ENCODE peak calls at places on chromosomes 2 and 18, in nine cellular contexts. G is HCT116, A is left ventricle myocardium inferior, C is RWPE1, H is brain microvascular endothelial cell, Z is IMR-90, E is psoas muscle, D is sigmoid colon, Y is B cell. N is an unnamed sample.

GRCh38 chr18:3088444-3088843 is 75.5 kb upstream of the LPIN2 start:
- DNase-seq in E (no peak), G (no peak), Y (no peak), C (peak), H (no peak), D (no peak), A (no peak), Z (no peak), N (no peak)

GRCh38 chr18:58871514-58872490 is 7.1 kb downstream of the ZNF532 start:
- DNase-seq in H (no peak), D (peak), E (no peak), Z (peak), A (no peak), G (no peak), Y (no peak), C (no peak), N (no peak)

GRCh38 chr2:230899786-230900185 is 25.3 kb downstream of the GPR55 start:
- DNase-seq in Z (no peak), E (no peak), C (no peak), H (no peak), G (no peak), Y (no peak), A (no peak), D (no peak), N (no peak)

GRCh38 chr2:12702661-12703121 is 14.0 kb upstream of the TRIB2 start:
- DNase-seq in A (no peak), D (no peak), G (no peak), Y (no peak), Z (peak), E (no peak), C (peak), H (peak), N (peak)

GRCh38 chr2:85154048-85154753 is 21.0 kb downstream of the TCF7L1 start:
- DNase-seq in C (no peak), D (no peak), A (no peak), G (no peak), Y (no peak), E (no peak), H (no peak), Z (peak), N (no peak)

GRCh38 chr2:25251032-25251460 is 82.7 kb upstream of the POMC start:
- DNase-seq in Z (no peak), E (no peak), G (no peak), C (no peak), Y (peak), D (no peak), A (no peak), H (peak), N (no peak)

GRCh38 chr2:221501210-221501882 is 70.8 kb downstream of the EPHA4 start:
- DNase-seq in A (no peak), H (peak), C (no peak), D (no peak), G (no peak), E (no peak), Y (no peak), Z (peak), N (peak)

GRCh38 chr18:61731169-61731568 is 161.6 kb downstream of the RNF152 start:
- DNase-seq in A (no peak), E (no peak), G (no peak), H (no peak), Y (no peak), Z (peak), C (no peak), D (no peak), N (peak)

GRCh38 chr2:96164459-96165184 is 19.4 kb upstream of the DUSP2 start:
- DNase-seq in H (no peak), Z (no peak), G (no peak), E (no peak), D (peak), A (no peak), Y (peak), C (no peak), N (no peak)

GRCh38 chr18:50558948-50559749 is 738 bp upstream of the MAPK4 start:
- DNase-seq in Y (no peak), A (no peak), C (no peak), Z (no peak), E (no peak), H (no peak), G (no peak), D (no peak), N (no peak)

GRCh38 chr18:79517322-79517721 is 121.6 kb downstream of the NFATC1 start:
- DNase-seq in H (no peak), Z (no peak), E (no peak), Y (no peak), A (no peak), C (no peak), G (no peak), D (no peak), N (no peak)

GRCh38 chr2:125167152-125167551 is 1142.1 kb downstream of the CNTNAP5 start:
- DNase-seq in E (no peak), C (no peak), G (no peak), Y (no peak), A (no peak), D (no peak), H (no peak), Z (peak), N (peak)

GRCh38 chr2:100878000-100878786 is 58.3 kb downstream of the NPAS2 start:
- DNase-seq in Z (no peak), G (no peak), A (peak), H (no peak), C (no peak), E (peak), Y (no peak), D (peak), N (peak)

GRCh38 chr2:20050712-20051517 is 513 bp downstream of the LAPTM4A start:
- DNase-seq in Z (peak), C (peak), E (peak), G (no peak), D (peak), H (no peak), Y (no peak), A (peak), N (peak)

GRCh38 chr18:58682429-58683069 is 11.3 kb downstream of the MALT1 start:
- DNase-seq in Z (peak), E (peak), G (peak), D (no peak), C (peak), Y (no peak), A (peak), H (peak), N (peak)

GRCh38 chr2:204321027-204321800 is 224.1 kb upstream of the PARD3B start:
- DNase-seq in G (no peak), C (no peak), H (no peak), D (no peak), Y (no peak), Z (no peak), E (no peak), A (no peak), N (no peak)

GRCh38 chr2:212919238-212919637 is 232.2 kb downstream of the IKZF2 start:
- DNase-seq in A (no peak), D (no peak), Y (no peak), G (no peak), Z (no peak), C (no peak), E (no peak), H (no peak), N (no peak)

GRCh38 chr2:119204525-119204924 is 19.1 kb upstream of the STEAP3 start:
- DNase-seq in G (no peak), Z (no peak), C (no peak), E (no peak), H (no peak), A (no peak), D (no peak), Y (no peak), N (no peak)

GRCh38 chr18:55404811-55405654 is 183.0 kb downstream of the TCF4 start:
- DNase-seq in Y (no peak), H (no peak), E (no peak), D (no peak), A (no peak), G (no peak), C (no peak), Z (no peak), N (no peak)

GRCh38 chr18:54359233-54359632 is 1.5 kb downstream of the C18orf54 start:
- DNase-seq in C (no peak), H (no peak), G (no peak), D (no peak), Z (peak), A (no peak), Y (no peak), E (no peak), N (peak)

GRCh38 chr2:159695798-159696448 is 16.4 kb upstream of the MARCHF7 start:
- DNase-seq in H (no peak), D (no peak), A (no peak), C (no peak), G (no peak), Z (no peak), E (no peak), Y (peak), N (no peak)

GRCh38 chr2:8416172-8416571 is 265.7 kb upstream of the ID2 start:
- DNase-seq in C (no peak), Y (no peak), H (no peak), Z (no peak), E (no peak), D (no peak), A (no peak), G (no peak), N (no peak)

GRCh38 chr2:117983040-117983439 is 30.8 kb downstream of the CCDC93 start:
- DNase-seq in E (no peak), Z (no peak), C (no peak), A (no peak), Y (no peak), H (no peak), D (no peak), G (no peak), N (peak)

GRCh38 chr2:110206056-110206455 is 1.2 kb upstream of the NPHP1 start:
- DNase-seq in D (no peak), G (no peak), C (no peak), A (no peak), Z (peak), E (no peak), H (peak), Y (no peak), N (no peak)

GRCh38 chr2:104583791-104584190 is 270.1 kb upstream of the POU3F3 start:
- DNase-seq in G (no peak), A (no peak), H (no peak), E (no peak), D (no peak), Z (no peak), C (no peak), Y (no peak), N (no peak)

GRCh38 chr2:8475349-8476045 is 206.4 kb upstream of the ID2 start:
- DNase-seq in G (no peak), C (no peak), Z (no peak), E (no peak), H (no peak), Y (no peak), D (peak), A (no peak), N (no peak)

GRCh38 chr18:23136326-23137092 is 1.2 kb downstream of the CABLES1 start:
- DNase-seq in G (no peak), E (peak), C (no peak), A (peak), Z (no peak), Y (peak), D (no peak), H (no peak), N (no peak)

GRCh38 chr2:181058378-181059269 is 78.2 kb downstream of the UBE2E3 start:
- DNase-seq in Y (peak), Z (peak), H (peak), D (no peak), A (no peak), E (no peak), C (peak), G (peak), N (peak)

GRCh38 chr2:29443627-29444026 is 328.4 kb downstream of the CLIP4 start:
- DNase-seq in H (no peak), Y (no peak), A (no peak), Z (peak), C (peak), E (no peak), G (no peak), D (no peak), N (no peak)

GRCh38 chr2:47334356-47335136 is 68.4 kb upstream of the MSH2 start:
- DNase-seq in D (no peak), G (no peak), E (no peak), H (peak), A (no peak), C (no peak), Z (no peak), Y (no peak), N (no peak)

GRCh38 chr2:162430323-162430722 is 86.4 kb downstream of the GCA start:
- DNase-seq in G (no peak), A (no peak), Z (no peak), H (no peak), Y (no peak), D (no peak), C (no peak), E (no peak), N (no peak)

GRCh38 chr2:58334414-58334813 is 93.3 kb upstream of the FANCL start:
- DNase-seq in D (no peak), A (no peak), Z (no peak), C (no peak), G (no peak), Y (no peak), E (no peak), H (no peak), N (no peak)

GRCh38 chr2:220096406-220096805 is 469.0 kb downstream of the SLC4A3 start:
- DNase-seq in G (no peak), D (no peak), E (no peak), H (no peak), C (no peak), A (no peak), Z (peak), Y (no peak), N (peak)

GRCh38 chr2:241255542-241256167 is 59.8 kb downstream of the HDLBP start:
- DNase-seq in C (no peak), E (no peak), G (no peak), Z (no peak), Y (no peak), H (no peak), A (no peak), D (peak), N (no peak)

GRCh38 chr2:3141696-3142095 is 235.9 kb downstream of the EIPR1 start:
- DNase-seq in H (no peak), A (no peak), G (no peak), C (no peak), D (no peak), E (no peak), Y (no peak), Z (no peak), N (no peak)

GRCh38 chr2:131104487-131105155 is 515 bp upstream of the PLEKHB2 start:
- DNase-seq in C (peak), Z (peak), D (peak), A (no peak), H (peak), Y (peak), G (peak), E (peak), N (peak)

GRCh38 chr2:199985625-199986207 is 30.3 kb downstream of the MAIP1 start:
- DNase-seq in G (peak), Z (peak), H (peak), D (no peak), Y (no peak), C (peak), A (peak), E (peak), N (peak)

GRCh38 chr2:188132385-188132784 is 159.3 kb upstream of the GULP1 start:
- DNase-seq in Z (no peak), C (no peak), G (no peak), E (peak), H (no peak), D (no peak), Y (no peak), A (peak), N (no peak)

GRCh38 chr18:67463829-67464228 is 52.7 kb downstream of the DSEL start:
- DNase-seq in G (no peak), D (no peak), Y (no peak), A (no peak), Z (no peak), E (no peak), C (no peak), H (no peak), N (no peak)
- TF ChIP-seq CTCF in G (no peak), D (no peak), Y (no peak), A (no peak), Z (no peak), E (no peak), C (no peak), H (peak), N (peak)

GRCh38 chr2:218395826-218396687 is 3.6 kb upstream of the CTDSP1 start:
- DNase-seq in G (peak), E (peak), H (peak), Y (peak), A (peak), C (peak), Z (peak), D (peak), N (peak)
- TF ChIP-seq CTCF in G (no peak), E (peak), H (peak), Y (peak), A (peak), C (peak), Z (peak), D (peak), N (peak)

DNA sequence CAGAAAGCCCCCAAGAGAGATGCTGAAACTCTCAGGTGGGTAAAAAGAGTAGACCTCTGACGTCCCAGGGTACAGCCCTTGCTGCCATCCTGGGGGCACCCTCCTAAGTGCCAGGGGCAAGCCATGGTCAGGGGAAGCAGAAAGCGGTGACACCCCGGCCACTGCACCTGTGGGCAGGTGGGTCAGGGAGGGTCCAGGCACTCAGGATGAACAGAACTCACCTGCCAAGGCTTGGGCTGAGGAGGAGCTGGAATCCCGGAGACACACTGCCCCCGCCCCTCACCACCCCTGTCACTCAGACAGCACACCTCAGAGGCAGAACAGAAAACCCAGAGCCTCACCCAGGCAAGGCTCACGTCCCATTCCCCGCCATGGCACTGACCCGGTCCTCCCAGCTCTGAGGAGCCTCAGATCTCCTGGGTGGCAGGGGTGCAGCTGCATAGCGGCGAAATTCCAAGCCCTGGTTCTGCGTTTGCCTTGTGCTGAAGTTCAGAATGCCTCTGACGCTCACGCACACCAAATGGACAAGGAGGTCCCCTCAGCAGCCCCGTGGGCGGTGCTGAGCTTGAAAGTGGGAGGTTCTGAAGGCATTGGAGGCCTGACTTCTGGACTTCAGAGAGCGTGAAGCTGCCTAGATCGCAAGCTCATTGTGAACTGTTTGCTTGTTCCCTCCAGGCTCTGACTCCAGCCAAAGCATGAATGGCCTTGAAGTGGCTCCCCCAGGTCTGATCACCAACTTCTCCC is 4.3 kb downstream of the GPR17 start:
- DNase-seq in C (no peak), G (no peak), H (no peak), E (peak), Y (no peak), A (peak), Z (no peak), D (peak), N (no peak)
- TF ChIP-seq CTCF in C (peak), G (no peak), H (no peak), E (no peak), Y (peak), A (peak), Z (no peak), D (peak), N (no peak)

GRCh38 chr2:7377861-7378569 is 460.8 kb downstream of the RNF144A start:
- DNase-seq in H (no peak), C (peak), G (no peak), Y (no peak), E (no peak), Z (no peak), A (no peak), D (peak), N (no peak)
- TF ChIP-seq CTCF in H (no peak), C (no peak), G (no peak), Y (no peak), E (no peak), Z (no peak), A (no peak), D (no peak), N (no peak)

GRCh38 chr2:217650716-217651360 is 352.0 kb downstream of the TNS1 start:
- DNase-seq in Y (no peak), E (no peak), A (no peak), D (no peak), G (peak), C (peak), H (peak), Z (peak), N (peak)
- TF ChIP-seq CTCF in Y (peak), E (peak), A (peak), D (peak), G (peak), C (peak), H (peak), Z (peak), N (peak)

N was measured in AG10803.